ENCODE peak calls at places on chromosomes 12 and 14, in nine cellular contexts. One of them, this sample, is unnamed.

GRCh38 chr14:65639216-65639615 is 226.7 kb downstream of the FUT8 start:
- DNase-seq in CD14-positive monocyte: no peak
- DNase-seq in heart left ventricle: no peak
- DNase-seq in astrocyte: peak; percentile 80
- DNase-seq in mammary epithelial cell: peak; percentile 3
- DNase-seq in body of pancreas: no peak
- DNase-seq in MM.1S: no peak
- DNase-seq in thoracic aorta: no peak
- DNase-seq in progenitor cell of endocrine pancreas: no peak
- DNase-seq in this sample: no peak

GRCh38 chr12:52903855-52904508 is 894 bp downstream of the KRT8 start:
- DNase-seq in body of pancreas: peak; percentile 85
- DNase-seq in heart left ventricle: peak; percentile 71
- DNase-seq in mammary epithelial cell: peak; percentile 43
- DNase-seq in CD14-positive monocyte: no peak
- DNase-seq in MM.1S: no peak
- DNase-seq in progenitor cell of endocrine pancreas: peak; percentile 76
- DNase-seq in astrocyte: peak; percentile 39
- DNase-seq in thoracic aorta: no peak
- DNase-seq in this sample: peak; percentile 54

GRCh38 chr12:108313609-108314331 is 25.3 kb downstream of the CMKLR1 start:
- DNase-seq in thoracic aorta: no peak
- DNase-seq in heart left ventricle: no peak
- DNase-seq in CD14-positive monocyte: peak; percentile 84
- DNase-seq in mammary epithelial cell: no peak
- DNase-seq in astrocyte: no peak
- DNase-seq in body of pancreas: no peak
- DNase-seq in progenitor cell of endocrine pancreas: no peak
- DNase-seq in MM.1S: no peak
- DNase-seq in this sample: peak; percentile 56

GRCh38 chr14:90850487-90850886 is 34.3 kb upstream of the TTC7B start:
- DNase-seq in mammary epithelial cell: peak; percentile 44
- DNase-seq in MM.1S: no peak
- DNase-seq in CD14-positive monocyte: no peak
- DNase-seq in heart left ventricle: no peak
- DNase-seq in astrocyte: peak; percentile 71
- DNase-seq in progenitor cell of endocrine pancreas: no peak
- DNase-seq in thoracic aorta: no peak
- DNase-seq in body of pancreas: peak; percentile 35
- DNase-seq in this sample: no peak

GRCh38 chr12:78732481-78732880 is 132.1 kb upstream of the SYT1 start:
- DNase-seq in progenitor cell of endocrine pancreas: no peak
- DNase-seq in mammary epithelial cell: no peak
- DNase-seq in thoracic aorta: no peak
- DNase-seq in MM.1S: no peak
- DNase-seq in heart left ventricle: no peak
- DNase-seq in body of pancreas: no peak
- DNase-seq in CD14-positive monocyte: no peak
- DNase-seq in astrocyte: no peak
- DNase-seq in this sample: no peak

GRCh38 chr14:86203843-86204242 is 673.9 kb downstream of the FLRT2 start:
- DNase-seq in thoracic aorta: no peak
- DNase-seq in CD14-positive monocyte: no peak
- DNase-seq in body of pancreas: no peak
- DNase-seq in MM.1S: peak; percentile 41
- DNase-seq in mammary epithelial cell: no peak
- DNase-seq in heart left ventricle: no peak
- DNase-seq in progenitor cell of endocrine pancreas: no peak
- DNase-seq in astrocyte: no peak
- DNase-seq in this sample: no peak

GRCh38 chr14:38143170-38143569 is 64.5 kb upstream of the SSTR1 start:
- DNase-seq in MM.1S: no peak
- DNase-seq in astrocyte: no peak
- DNase-seq in CD14-positive monocyte: no peak
- DNase-seq in body of pancreas: no peak
- DNase-seq in mammary epithelial cell: no peak
- DNase-seq in progenitor cell of endocrine pancreas: no peak
- DNase-seq in thoracic aorta: no peak
- DNase-seq in heart left ventricle: no peak
- DNase-seq in this sample: no peak

GRCh38 chr14:63517354-63517753 is 25.8 kb downstream of the PPP2R5E start:
- DNase-seq in thoracic aorta: no peak
- DNase-seq in progenitor cell of endocrine pancreas: no peak
- DNase-seq in MM.1S: no peak
- DNase-seq in astrocyte: no peak
- DNase-seq in body of pancreas: no peak
- DNase-seq in CD14-positive monocyte: no peak
- DNase-seq in heart left ventricle: no peak
- DNase-seq in mammary epithelial cell: no peak
- DNase-seq in this sample: no peak

GRCh38 chr14:22986508-22987054 is 4.2 kb upstream of the AJUBA start:
- DNase-seq in body of pancreas: peak; percentile 94
- DNase-seq in progenitor cell of endocrine pancreas: peak; percentile 83
- DNase-seq in mammary epithelial cell: peak; percentile 70
- DNase-seq in astrocyte: peak; percentile 57
- DNase-seq in thoracic aorta: peak; percentile 38
- DNase-seq in MM.1S: peak; percentile 70
- DNase-seq in CD14-positive monocyte: peak; percentile 79
- DNase-seq in heart left ventricle: peak; percentile 88
- DNase-seq in this sample: peak; percentile 95

GRCh38 chr12:89016970-89017778 is 335.1 kb downstream of the DUSP6 start:
- DNase-seq in astrocyte: peak; percentile 53
- DNase-seq in heart left ventricle: no peak
- DNase-seq in MM.1S: peak; percentile 82
- DNase-seq in body of pancreas: peak; percentile 27
- DNase-seq in mammary epithelial cell: peak; percentile 74
- DNase-seq in thoracic aorta: no peak
- DNase-seq in CD14-positive monocyte: no peak
- DNase-seq in progenitor cell of endocrine pancreas: peak; percentile 15
- DNase-seq in this sample: peak; percentile 48

GRCh38 chr12:126668961-126669360 is 1598.0 kb upstream of the TMEM132C start:
- DNase-seq in MM.1S: no peak
- DNase-seq in heart left ventricle: no peak
- DNase-seq in body of pancreas: no peak
- DNase-seq in progenitor cell of endocrine pancreas: no peak
- DNase-seq in mammary epithelial cell: no peak
- DNase-seq in CD14-positive monocyte: no peak
- DNase-seq in thoracic aorta: no peak
- DNase-seq in astrocyte: peak; percentile 85
- DNase-seq in this sample: no peak

GRCh38 chr14:73786942-73787759 is 64.5 kb upstream of the PTGR2 start:
- DNase-seq in thoracic aorta: no peak
- DNase-seq in CD14-positive monocyte: no peak
- DNase-seq in body of pancreas: peak; percentile 80
- DNase-seq in heart left ventricle: peak; percentile 91
- DNase-seq in astrocyte: no peak
- DNase-seq in mammary epithelial cell: peak; percentile 20
- DNase-seq in progenitor cell of endocrine pancreas: peak; percentile 54
- DNase-seq in MM.1S: peak; percentile 48
- DNase-seq in this sample: peak; percentile 66

GRCh38 chr14:73786632-73786941 is 65.0 kb upstream of the PTGR2 start:
- DNase-seq in heart left ventricle: no peak
- DNase-seq in progenitor cell of endocrine pancreas: peak; percentile 34
- DNase-seq in body of pancreas: peak; percentile 64
- DNase-seq in astrocyte: no peak
- DNase-seq in CD14-positive monocyte: no peak
- DNase-seq in MM.1S: no peak
- DNase-seq in mammary epithelial cell: peak; percentile 21
- DNase-seq in thoracic aorta: no peak
- DNase-seq in this sample: peak; percentile 42

GRCh38 chr14:73784988-73785313 is 66.7 kb upstream of the PTGR2 start:
- DNase-seq in heart left ventricle: no peak
- DNase-seq in progenitor cell of endocrine pancreas: no peak
- DNase-seq in MM.1S: no peak
- DNase-seq in thoracic aorta: no peak
- DNase-seq in astrocyte: no peak
- DNase-seq in body of pancreas: no peak
- DNase-seq in mammary epithelial cell: no peak
- DNase-seq in CD14-positive monocyte: no peak
- DNase-seq in this sample: no peak

GRCh38 chr14:73785336-73785833 is 66.2 kb upstream of the PTGR2 start:
- DNase-seq in mammary epithelial cell: peak; percentile 51
- DNase-seq in MM.1S: no peak
- DNase-seq in astrocyte: peak; percentile 92
- DNase-seq in CD14-positive monocyte: peak; percentile 60
- DNase-seq in thoracic aorta: no peak
- DNase-seq in progenitor cell of endocrine pancreas: no peak
- DNase-seq in body of pancreas: no peak
- DNase-seq in heart left ventricle: no peak
- DNase-seq in this sample: no peak

DNA sequence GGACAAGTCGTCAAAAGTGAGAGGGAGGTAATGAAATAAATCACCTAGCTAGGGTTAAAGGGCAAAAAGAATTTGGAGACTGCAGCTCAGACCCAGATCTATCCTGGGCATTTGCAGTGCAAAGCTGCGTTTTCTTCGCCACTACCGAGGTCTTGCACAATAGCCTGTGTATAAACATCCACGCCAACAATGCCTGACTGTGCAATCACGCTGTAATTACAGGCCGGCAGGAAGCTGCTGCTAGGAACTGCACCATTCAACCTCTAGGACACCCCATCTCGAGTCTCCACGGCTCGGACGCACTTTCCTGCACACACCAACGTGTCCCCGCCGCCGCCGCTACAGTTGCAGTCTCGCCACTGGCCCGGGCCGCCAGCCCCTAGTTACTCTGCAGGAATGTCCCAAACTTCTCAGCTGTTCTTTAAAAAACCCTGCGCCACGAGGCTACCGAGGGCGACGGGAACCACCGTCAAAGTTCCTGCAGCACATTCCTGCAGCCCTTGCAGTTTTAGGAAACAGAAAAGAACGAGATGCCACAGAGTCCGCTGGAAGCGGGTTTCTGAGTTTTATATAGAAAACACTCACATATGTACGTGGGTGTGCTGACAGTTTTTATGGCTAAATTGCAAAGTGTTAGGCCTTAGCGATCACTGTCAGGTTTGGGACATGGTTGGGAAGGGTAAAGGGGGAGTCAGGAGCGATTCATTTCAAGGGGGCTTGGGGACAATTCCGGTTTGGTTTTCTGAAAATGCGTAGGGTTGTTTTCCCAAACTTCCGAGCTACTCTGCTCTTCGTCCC is 65.6 kb upstream of the PTGR2 start:
- DNase-seq in mammary epithelial cell: peak; percentile 84
- DNase-seq in thoracic aorta: peak; percentile 66
- DNase-seq in CD14-positive monocyte: peak; percentile 77
- DNase-seq in heart left ventricle: peak; percentile 87
- DNase-seq in astrocyte: peak; percentile 85
- DNase-seq in MM.1S: no peak
- DNase-seq in progenitor cell of endocrine pancreas: peak; percentile 38
- DNase-seq in body of pancreas: peak; percentile 80
- DNase-seq in this sample: peak; percentile 81
- TF ChIP-seq CTCF in mammary epithelial cell: peak; percentile 38
- TF ChIP-seq CTCF in thoracic aorta: peak; percentile 39
- TF ChIP-seq CTCF in CD14-positive monocyte: peak; percentile 17
- TF ChIP-seq CTCF in heart left ventricle: peak; percentile 14
- TF ChIP-seq CTCF in astrocyte: no peak
- TF ChIP-seq CTCF in MM.1S: no peak
- TF ChIP-seq CTCF in progenitor cell of endocrine pancreas: peak; percentile 42
- TF ChIP-seq CTCF in body of pancreas: peak; percentile 32
- TF ChIP-seq CTCF in this sample: peak; percentile 37

DNA sequence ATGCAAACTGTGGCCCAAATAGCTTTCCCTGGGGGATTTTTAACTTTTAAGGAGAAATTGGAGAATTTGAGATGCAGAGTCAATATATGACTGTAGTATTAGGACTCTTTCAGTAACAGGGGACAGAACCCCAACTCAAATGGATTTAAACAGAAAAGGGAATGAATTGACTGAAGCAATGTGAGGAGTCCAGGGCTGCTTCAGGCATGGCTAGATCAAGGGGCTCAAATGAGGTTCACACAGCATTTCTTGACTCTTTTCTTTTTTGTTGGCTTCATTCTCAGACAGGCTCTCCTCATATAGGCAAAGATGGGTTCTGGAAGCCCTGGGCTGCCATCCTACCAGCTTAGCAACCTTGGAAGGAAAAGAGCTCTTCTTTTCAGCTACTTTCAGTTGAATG is 13.6 kb downstream of the HNF1A start:
- DNase-seq in astrocyte: no peak
- DNase-seq in MM.1S: no peak
- DNase-seq in mammary epithelial cell: no peak
- DNase-seq in body of pancreas: no peak
- DNase-seq in CD14-positive monocyte: no peak
- DNase-seq in heart left ventricle: no peak
- DNase-seq in progenitor cell of endocrine pancreas: no peak
- DNase-seq in thoracic aorta: no peak
- DNase-seq in this sample: no peak
- TF ChIP-seq CTCF in astrocyte: no peak
- TF ChIP-seq CTCF in MM.1S: no peak
- TF ChIP-seq CTCF in mammary epithelial cell: no peak
- TF ChIP-seq CTCF in body of pancreas: no peak
- TF ChIP-seq CTCF in CD14-positive monocyte: no peak
- TF ChIP-seq CTCF in heart left ventricle: no peak
- TF ChIP-seq CTCF in progenitor cell of endocrine pancreas: no peak
- TF ChIP-seq CTCF in thoracic aorta: no peak
- TF ChIP-seq CTCF in this sample: no peak

GRCh38 chr12:72098622-72099021 is 160.0 kb downstream of the TPH2 start:
- DNase-seq in MM.1S: no peak
- DNase-seq in astrocyte: peak; percentile 2
- DNase-seq in heart left ventricle: no peak
- DNase-seq in body of pancreas: no peak
- DNase-seq in mammary epithelial cell: peak; percentile 26
- DNase-seq in thoracic aorta: no peak
- DNase-seq in CD14-positive monocyte: no peak
- DNase-seq in progenitor cell of endocrine pancreas: no peak
- DNase-seq in this sample: no peak
- TF ChIP-seq CTCF in MM.1S: no peak
- TF ChIP-seq CTCF in astrocyte: no peak
- TF ChIP-seq CTCF in heart left ventricle: no peak
- TF ChIP-seq CTCF in body of pancreas: no peak
- TF ChIP-seq CTCF in mammary epithelial cell: no peak
- TF ChIP-seq CTCF in thoracic aorta: no peak
- TF ChIP-seq CTCF in CD14-positive monocyte: no peak
- TF ChIP-seq CTCF in progenitor cell of endocrine pancreas: no peak
- TF ChIP-seq CTCF in this sample: no peak

DNA sequence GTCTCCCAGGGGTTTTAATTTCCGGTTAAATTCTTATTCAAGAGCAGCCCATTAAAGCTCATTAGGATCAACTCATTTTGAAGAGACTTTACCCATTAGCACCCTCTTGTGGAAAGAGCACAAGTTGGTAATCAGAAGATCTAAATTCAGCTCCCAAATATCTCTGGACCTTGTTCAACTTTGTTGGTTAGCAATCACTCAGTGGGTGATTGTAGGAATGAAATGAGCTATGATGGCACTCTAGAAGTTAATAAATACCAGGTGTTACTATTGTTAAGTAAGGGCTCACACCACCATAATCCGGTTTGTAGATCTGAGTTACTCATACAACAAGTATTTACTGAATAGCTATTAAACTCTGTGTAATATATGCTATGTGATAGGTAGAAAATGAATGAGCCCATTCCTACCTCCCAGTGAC is 42.9 kb downstream of the TRIP11 start:
- DNase-seq in progenitor cell of endocrine pancreas: no peak
- DNase-seq in body of pancreas: no peak
- DNase-seq in astrocyte: peak; percentile 86
- DNase-seq in heart left ventricle: no peak
- DNase-seq in CD14-positive monocyte: no peak
- DNase-seq in MM.1S: peak; percentile 24
- DNase-seq in mammary epithelial cell: peak; percentile 83
- DNase-seq in thoracic aorta: no peak
- DNase-seq in this sample: no peak
- TF ChIP-seq CTCF in progenitor cell of endocrine pancreas: peak; percentile 62
- TF ChIP-seq CTCF in body of pancreas: peak; percentile 60
- TF ChIP-seq CTCF in astrocyte: peak; percentile 65
- TF ChIP-seq CTCF in heart left ventricle: peak; percentile 40
- TF ChIP-seq CTCF in CD14-positive monocyte: peak; percentile 67
- TF ChIP-seq CTCF in MM.1S: peak; percentile 42
- TF ChIP-seq CTCF in mammary epithelial cell: peak; percentile 68
- TF ChIP-seq CTCF in thoracic aorta: peak; percentile 61
- TF ChIP-seq CTCF in this sample: peak; percentile 82